ENCODE peak calls at places on chromosomes 1 and 21, in five cellular contexts. N, C, R, E and S are unnamed samples.

GRCh38 chr1:117886101-117886795 is 43.2 kb downstream of the GDAP2 start:
- DNase-seq in C (peak), R (no peak), E (no peak), N (no peak), S (peak)

GRCh38 chr1:205600085-205600484 is 31.7 kb downstream of the ELK4 start:
- DNase-seq in R (no peak), E (no peak), N (no peak), C (peak), S (peak)

GRCh38 chr1:24092979-24093378 is 19.0 kb downstream of the MYOM3 start:
- DNase-seq in E (no peak), N (no peak), C (no peak), R (no peak), S (no peak)

GRCh38 chr21:42258150-42258884 is 39.4 kb downstream of the ABCG1 start:
- DNase-seq in C (peak), E (peak), R (peak), N (peak), S (peak)

GRCh38 chr1:116515702-116516101 is 55.1 kb downstream of the CD58 start:
- DNase-seq in R (no peak), E (no peak), C (no peak), N (no peak), S (no peak)

GRCh38 chr1:165420655-165421054 is 24.3 kb downstream of the RXRG start:
- DNase-seq in E (no peak), N (no peak), R (no peak), C (no peak), S (no peak)

GRCh38 chr1:189350983-189351616 is 1126.6 kb downstream of the BRINP3 start:
- DNase-seq in N (no peak), C (no peak), E (no peak), R (no peak), S (no peak)

GRCh38 chr1:112144738-112145426 is 155.4 kb upstream of the KCND3 start:
- DNase-seq in C (no peak), E (no peak), N (no peak), R (no peak), S (no peak)

GRCh38 chr1:14017531-14017961 is 317.6 kb downstream of the PRDM2 start:
- DNase-seq in R (peak), N (no peak), E (no peak), C (no peak), S (no peak)

GRCh38 chr1:180563013-180563827 is 4.5 kb downstream of the OVAAL start:
- DNase-seq in R (no peak), N (no peak), E (peak), C (peak), S (peak)

GRCh38 chr1:7538033-7538432 is 233.1 kb upstream of the VAMP3 start:
- DNase-seq in E (peak), N (no peak), C (peak), R (no peak), S (peak)

GRCh38 chr1:207058878-207059867 is 6.1 kb downstream of the PFKFB2 start:
- DNase-seq in R (no peak), E (no peak), C (no peak), N (no peak), S (no peak)

GRCh38 chr1:48221122-48221521 is 1.4 kb upstream of the SLC5A9 start:
- DNase-seq in E (no peak), R (no peak), N (no peak), C (no peak), S (no peak)

GRCh38 chr1:118115567-118116272 is 69.3 kb downstream of the SPAG17 start:
- DNase-seq in N (no peak), E (no peak), C (peak), R (no peak), S (no peak)

GRCh38 chr1:90969241-90969640 is 52.6 kb downstream of the ZNF644 start:
- DNase-seq in E (no peak), R (no peak), C (no peak), N (no peak), S (no peak)

GRCh38 chr1:154951901-154952657 is 3.8 kb downstream of the PBXIP1 start:
- DNase-seq in N (no peak), R (no peak), C (no peak), E (no peak), S (no peak)

GRCh38 chr1:25559996-25560395 is 16.6 kb downstream of the LDLRAP1 start:
- DNase-seq in R (no peak), E (no peak), C (no peak), N (no peak), S (no peak)

GRCh38 chr1:24489674-24490073 is 13.0 kb upstream of the RCAN3 start:
- DNase-seq in E (no peak), C (no peak), N (no peak), R (no peak), S (no peak)

GRCh38 chr1:207088161-207088560 is 499 bp upstream of the C4BPB start:
- DNase-seq in N (no peak), C (no peak), R (no peak), E (peak), S (no peak)

GRCh38 chr1:45037456-45037855 is 25.4 kb downstream of the UROD start:
- DNase-seq in E (no peak), N (no peak), R (no peak), C (peak), S (no peak)

GRCh38 chr1:235079443-235079967 is 49.1 kb downstream of the TOMM20 start:
- DNase-seq in R (no peak), N (no peak), E (peak), C (peak), S (peak)

GRCh38 chr1:37676281-37677243 is 15.8 kb upstream of the CDCA8 start:
- DNase-seq in R (no peak), E (no peak), N (no peak), C (no peak), S (no peak)

GRCh38 chr1:206467915-206468314 is 2.4 kb upstream of the IKBKE start:
- DNase-seq in C (peak), E (peak), N (no peak), R (no peak), S (peak)

GRCh38 chr1:116919802-116920201 is 10.1 kb downstream of the PTGFRN start:
- DNase-seq in R (no peak), N (no peak), C (no peak), E (no peak), S (no peak)

GRCh38 chr1:51295926-51296325 is 34.4 kb downstream of the TTC39A start:
- DNase-seq in C (no peak), N (no peak), R (no peak), E (no peak), S (no peak)

GRCh38 chr1:231192620-231193163 is 30.8 kb downstream of the TRIM67 start:
- DNase-seq in E (no peak), C (no peak), R (no peak), N (no peak), S (no peak)

GRCh38 chr1:112457241-112457640 is 51.5 kb upstream of the WNT2B start:
- DNase-seq in R (no peak), E (peak), C (peak), N (no peak), S (no peak)

GRCh38 chr1:3640113-3640932 is 9.6 kb downstream of the WRAP73 start:
- DNase-seq in R (no peak), C (no peak), N (no peak), E (peak), S (no peak)

GRCh38 chr1:206430031-206430983 is 40.0 kb upstream of the IKBKE start:
- DNase-seq in R (no peak), E (peak), N (no peak), C (peak), S (peak)

GRCh38 chr1:62385923-62386322 is 50.9 kb upstream of the USP1 start:
- DNase-seq in R (no peak), N (no peak), E (peak), C (no peak), S (no peak)

GRCh38 chr1:20476260-20477038 is 9.6 kb downstream of the CAMK2N1 start:
- DNase-seq in R (no peak), N (peak), C (no peak), E (no peak), S (peak)

GRCh38 chr1:6274102-6274501 is 13.2 kb upstream of the GPR153 start:
- DNase-seq in E (no peak), C (no peak), N (no peak), R (no peak), S (no peak)

GRCh38 chr21:28229811-28230210 is 762.9 kb downstream of the LTN1 start:
- DNase-seq in E (peak), N (no peak), C (peak), R (no peak), S (peak)

GRCh38 chr1:244204004-244204403 is 152.9 kb downstream of the ZBTB18 start:
- DNase-seq in N (no peak), R (no peak), C (no peak), E (no peak), S (no peak)

GRCh38 chr1:206757524-206758266 is 12.9 kb upstream of the IL19 start:
- DNase-seq in E (no peak), C (no peak), N (no peak), R (no peak), S (no peak)

GRCh38 chr1:97560714-97561113 is 360.1 kb downstream of the DPYD start:
- DNase-seq in N (no peak), C (no peak), E (no peak), R (no peak), S (no peak)

GRCh38 chr21:17388226-17388625 is 124.6 kb upstream of the CXADR start:
- DNase-seq in C (no peak), E (no peak), N (no peak), R (no peak), S (no peak)

GRCh38 chr1:57550092-57550491 is 126.2 kb upstream of the DAB1 start:
- DNase-seq in N (no peak), E (no peak), C (no peak), R (no peak), S (no peak)

GRCh38 chr1:17914142-17914541 is 159.0 kb downstream of the ACTL8 start:
- DNase-seq in N (no peak), C (no peak), R (no peak), E (no peak), S (no peak)
- H2AK5ac ChIP-seq in N (no peak), C (no peak), R (no peak), E (no peak), S (no peak)

GRCh38 chr1:89070509-89070908 is 5.5 kb upstream of the GBP1 start:
- DNase-seq in E (no peak), R (no peak), C (no peak), N (no peak), S (no peak)
- H2AFZ ChIP-seq in E (no peak), R (no peak), C (no peak), N (no peak), S (no peak)

DNA sequence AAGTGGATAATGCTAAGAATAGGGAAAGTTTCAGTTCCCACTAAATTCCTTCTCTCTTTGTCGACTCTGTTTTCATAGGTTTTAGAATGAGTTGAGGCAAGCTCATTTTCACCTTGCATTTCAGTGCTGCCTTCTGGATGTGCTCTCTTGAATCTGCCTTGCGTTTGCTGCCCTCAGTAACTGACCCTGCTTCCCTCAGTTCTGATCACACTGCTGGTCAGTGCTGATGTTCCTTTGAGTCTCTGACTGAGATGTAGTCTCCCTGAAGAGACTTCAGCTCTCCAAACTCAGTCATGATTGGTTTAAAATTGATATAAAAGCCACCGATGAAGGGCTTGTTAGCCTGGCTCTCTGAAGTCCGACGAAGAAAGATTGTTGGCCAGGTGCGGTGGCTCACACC is 25.2 kb upstream of the HMGN1 start:
- DNase-seq in N (no peak), R (no peak), E (no peak), C (no peak), S (no peak)
- H3K4me3 ChIP-seq in N (no peak), R (no peak), E (no peak), C (no peak), S (peak)

DNA sequence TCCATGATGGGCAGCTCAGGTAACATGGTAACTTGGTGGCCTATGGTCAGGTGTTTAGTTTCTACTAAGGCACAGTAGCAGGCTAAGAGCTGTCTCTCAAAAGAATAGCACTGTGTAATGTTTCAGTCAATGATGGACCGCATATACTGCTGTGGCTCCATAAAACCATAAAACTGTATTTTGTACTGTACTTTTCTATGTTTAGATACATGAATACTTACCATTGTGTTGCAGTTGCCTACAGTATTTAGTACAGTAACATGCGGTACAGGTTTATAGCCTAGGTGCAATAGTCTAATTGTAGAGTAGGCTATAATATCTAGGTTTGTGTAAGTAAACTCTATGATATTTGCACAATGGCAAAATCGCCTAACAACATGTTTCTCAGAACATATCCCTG is 50.6 kb downstream of the SLC2A1 start:
- DNase-seq in E (no peak), N (no peak), C (no peak), R (no peak), S (no peak)
- H2AK5ac ChIP-seq in E (no peak), N (no peak), C (no peak), R (no peak), S (no peak)

GRCh38 chr1:151254217-151255213 is at the start of gene PSMD4:
- DNase-seq in N (peak), R (peak), C (peak), E (peak), S (peak)
- H2AFZ ChIP-seq in N (peak), R (peak), C (peak), E (peak), S (peak)

DNA sequence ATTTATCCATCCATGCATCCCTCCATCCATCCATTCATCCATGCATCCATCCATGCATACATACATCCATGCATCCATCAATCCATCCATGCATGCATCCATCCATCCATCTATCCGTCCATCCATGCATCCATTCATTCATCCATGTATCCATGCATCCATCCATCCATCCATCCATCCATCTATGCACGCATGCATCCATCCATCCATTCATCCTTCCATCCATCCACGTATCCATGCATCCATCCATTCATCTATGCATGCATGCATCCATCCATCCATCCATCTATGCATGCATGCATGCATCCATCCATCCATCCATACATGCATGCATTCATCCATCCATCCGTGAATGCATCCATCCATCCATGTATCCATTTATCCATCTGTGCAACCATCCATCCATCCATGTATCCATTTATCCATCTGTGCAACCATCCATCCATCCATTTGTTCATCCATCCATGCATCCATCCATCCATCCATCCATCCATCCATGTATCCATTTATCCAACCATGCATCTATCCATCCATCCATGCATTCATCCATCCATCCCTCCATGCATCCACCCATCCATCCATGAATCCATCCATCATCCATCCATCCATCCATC is 30.3 kb upstream of the TINAGL1 start:
- DNase-seq in R (no peak), E (no peak), N (no peak), C (no peak), S (no peak)
- H3K4me3 ChIP-seq in R (peak), E (no peak), N (no peak), C (no peak), S (no peak)

GRCh38 chr1:158799689-158800088 is 18.7 kb upstream of the OR6N2 start:
- DNase-seq in R (no peak), C (no peak), E (no peak), N (no peak), S (no peak)

GRCh38 chr1:158793604-158794003 is 12.6 kb upstream of the OR6N2 start:
- DNase-seq in N (peak), E (peak), C (no peak), R (no peak), S (no peak)

GRCh38 chr1:158798531-158798930 is 17.5 kb upstream of the OR6N2 start:
- DNase-seq in R (no peak), N (no peak), E (no peak), C (no peak), S (no peak)

GRCh38 chr1:158794247-158794646 is 13.2 kb upstream of the OR6N2 start:
- DNase-seq in R (no peak), E (no peak), N (no peak), C (no peak), S (no peak)
- H2AK5ac ChIP-seq in R (no peak), E (no peak), N (no peak), C (no peak), S (no peak)